ENCODE peak calls at places on chromosomes 1 and 21, in ten cellular contexts. R is IMR-90, N is kidney, G is colonic mucosa, J is left lung, H is tibial artery, D is lung, S is uterus, X is ovary, F is sigmoid colon. P is an unnamed sample.

GRCh38 chr1:26705788-26706237 is 10.0 kb downstream of the ARID1A start:
- DNase-seq in R (peak; percentile 92), N (no peak), G (no peak), J (no peak), H (no peak), D (no peak), S (no peak), X (no peak), F (no peak), P (no peak)

GRCh38 chr21:34126269-34126668 is 52.9 kb downstream of the MRPS6 start:
- DNase-seq in R (peak; percentile 53), N (no peak), G (no peak), J (no peak), H (no peak), D (no peak), S (no peak), X (no peak), F (peak; percentile 82), P (no peak)

GRCh38 chr1:32186077-32186476 is 6.6 kb downstream of the TXLNA start:
- DNase-seq in R (no peak), N (no peak), G (no peak), J (no peak), H (no peak), D (no peak), S (no peak), X (no peak), F (no peak), P (no peak)

GRCh38 chr1:64302971-64303370 is 99.5 kb downstream of the UBE2U start:
- DNase-seq in R (peak; percentile 20), N (no peak), G (no peak), J (no peak), H (no peak), D (no peak), S (no peak), X (no peak), F (no peak), P (no peak)

GRCh38 chr21:26842976-26843911 is 2.0 kb downstream of the ADAMTS1 start:
- DNase-seq in R (peak; percentile 96), N (peak; percentile 96), G (peak; percentile 91), J (peak; percentile 85), H (peak; percentile 94), D (peak; percentile 89), S (peak; percentile 95), X (peak; percentile 94), F (peak; percentile 97), P (peak; percentile 95)

GRCh38 chr1:27348861-27349783 is 7.3 kb downstream of the SYTL1 start:
- DNase-seq in R (no peak), N (peak; percentile 87), G (peak; percentile 78), J (peak; percentile 91), H (no peak), D (peak; percentile 67), S (no peak), X (no peak), F (no peak), P (no peak)

GRCh38 chr21:45032977-45033705 is 41.2 kb upstream of the ADARB1 start:
- DNase-seq in R (no peak), N (peak; percentile 91), G (no peak), J (peak; percentile 74), H (peak; percentile 54), D (no peak), S (no peak), X (no peak), F (peak; percentile 63), P (no peak)

GRCh38 chr1:201131398-201131797 is 4.4 kb upstream of the ASCL5 start:
- DNase-seq in R (no peak), N (peak; percentile 32), G (no peak), J (no peak), H (no peak), D (no peak), S (no peak), X (no peak), F (no peak), P (no peak)

DNA sequence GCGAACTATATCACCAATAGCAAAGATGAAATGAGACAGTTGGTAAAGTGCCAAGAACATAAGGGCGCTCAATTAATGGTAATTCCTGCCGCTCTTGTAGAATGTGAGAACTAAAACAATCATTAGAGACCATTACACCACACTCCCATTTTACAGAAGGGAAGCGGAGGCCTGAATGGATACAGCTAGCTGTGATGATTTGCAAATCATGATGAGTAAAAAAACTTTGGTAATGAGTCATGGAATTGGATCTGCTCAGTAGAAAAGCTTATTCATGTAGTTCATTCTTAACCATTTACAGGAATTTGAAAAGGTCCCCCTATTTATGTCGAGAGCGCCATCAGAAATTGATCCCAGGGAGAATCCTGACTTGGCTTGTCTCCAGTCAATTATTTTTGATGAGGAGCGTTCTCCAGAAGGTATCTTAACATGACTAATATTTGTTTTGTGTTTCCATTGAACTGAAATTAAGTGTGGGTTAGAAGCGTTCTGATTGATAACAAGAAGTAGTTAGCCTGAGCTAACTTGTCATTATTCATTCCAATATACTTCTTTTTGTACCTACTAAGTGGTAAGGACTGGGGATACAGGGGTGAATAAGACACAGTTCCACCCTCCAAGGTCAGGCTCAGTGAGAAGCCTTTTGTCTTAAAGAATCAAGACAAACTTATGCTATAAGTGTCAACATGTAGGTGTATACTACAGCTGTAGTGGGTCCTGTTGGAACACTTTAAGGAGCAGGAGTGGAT is 812 bp downstream of the TTC4 start:
- DNase-seq in R (peak; percentile 81), N (no peak), G (no peak), J (no peak), H (no peak), D (no peak), S (no peak), X (no peak), F (no peak), P (no peak)
- H3K27ac ChIP-seq in R (peak overlapping the region; percentile 74), N (no peak overlapping the region), G (no peak overlapping the region), J (no peak overlapping the region), H (peak overlapping the region; percentile 81), D (no peak overlapping the region), S (peak overlapping the region; percentile 82), X (no peak overlapping the region), F (peak overlapping the region; percentile 86), P (peak overlapping the region; percentile 76)

GRCh38 chr1:159897962-159898361 is 2.0 kb downstream of the CFAP45 start:
- DNase-seq in R (no peak), N (no peak), G (no peak), J (no peak), H (no peak), D (no peak), S (no peak), X (no peak), F (no peak), P (no peak)
- H3K4me1 ChIP-seq in R (peaks cover 9% of the 10 kb centered on the region), N (peaks cover 5% of the 10 kb centered on the region), G (no peaks in the 10 kb centered on the region), J (peaks cover 14% of the 10 kb centered on the region), H (peaks cover 19% of the 10 kb centered on the region), D (peaks cover 16% of the 10 kb centered on the region), S (no peaks in the 10 kb centered on the region), X (peaks cover 4% of the 10 kb centered on the region), F (peaks cover 11% of the 10 kb centered on the region), P (peaks cover 37% of the 10 kb centered on the region)

GRCh38 chr1:3472088-3472850 is 17.8 kb downstream of the ARHGEF16 start:
- DNase-seq in R (no peak), N (peak; percentile 45), G (no peak), J (peak; percentile 74), H (no peak), D (no peak), S (no peak), X (no peak), F (no peak), P (no peak)

GRCh38 chr1:3472906-3473305 is 18.4 kb downstream of the ARHGEF16 start:
- DNase-seq in R (no peak), N (peak; percentile 49), G (no peak), J (peak; percentile 70), H (no peak), D (no peak), S (no peak), X (no peak), F (no peak), P (no peak)

GRCh38 chr1:3469849-3470649 is 15.6 kb downstream of the ARHGEF16 start:
- DNase-seq in R (no peak), N (peak; percentile 67), G (no peak), J (peak; percentile 60), H (no peak), D (no peak), S (no peak), X (no peak), F (peak; percentile 50), P (no peak)

GRCh38 chr1:3470650-3471355 is 16.3 kb downstream of the ARHGEF16 start:
- DNase-seq in R (no peak), N (peak; percentile 50), G (no peak), J (peak; percentile 70), H (no peak), D (no peak), S (no peak), X (no peak), F (peak; percentile 58), P (no peak)

GRCh38 chr1:3471356-3472087 is 17.1 kb downstream of the ARHGEF16 start:
- DNase-seq in R (peak; percentile 53), N (peak; percentile 85), G (no peak), J (peak; percentile 67), H (no peak), D (no peak), S (no peak), X (no peak), F (no peak), P (peak; percentile 62)
- TF ChIP-seq CTCF in R (peak; percentile 47), N (peak; percentile 42), G (no peak), J (no peak), H (peak; percentile 10), D (no peak), S (no peak), X (no peak), F (no peak), P (peak; percentile 72)

GRCh38 chr1:8597455-8597854 is 220.0 kb downstream of the RERE start:
- DNase-seq in R (peak; percentile 70), N (no peak), G (no peak), J (no peak), H (no peak), D (no peak), S (no peak), X (no peak), F (no peak), P (no peak)

GRCh38 chr1:8599813-8600212 is 217.6 kb downstream of the RERE start:
- DNase-seq in R (no peak), N (no peak), G (peak; percentile 26), J (no peak), H (no peak), D (no peak), S (no peak), X (no peak), F (no peak), P (no peak)

GRCh38 chr1:8600336-8600735 is 217.1 kb downstream of the RERE start:
- DNase-seq in R (no peak), N (no peak), G (no peak), J (no peak), H (no peak), D (no peak), S (no peak), X (no peak), F (no peak), P (no peak)

GRCh38 chr1:8598783-8599182 is 218.7 kb downstream of the RERE start:
- DNase-seq in R (peak; percentile 35), N (peak; percentile 74), G (no peak), J (no peak), H (no peak), D (no peak), S (no peak), X (peak; percentile 33), F (no peak), P (no peak)

DNA sequence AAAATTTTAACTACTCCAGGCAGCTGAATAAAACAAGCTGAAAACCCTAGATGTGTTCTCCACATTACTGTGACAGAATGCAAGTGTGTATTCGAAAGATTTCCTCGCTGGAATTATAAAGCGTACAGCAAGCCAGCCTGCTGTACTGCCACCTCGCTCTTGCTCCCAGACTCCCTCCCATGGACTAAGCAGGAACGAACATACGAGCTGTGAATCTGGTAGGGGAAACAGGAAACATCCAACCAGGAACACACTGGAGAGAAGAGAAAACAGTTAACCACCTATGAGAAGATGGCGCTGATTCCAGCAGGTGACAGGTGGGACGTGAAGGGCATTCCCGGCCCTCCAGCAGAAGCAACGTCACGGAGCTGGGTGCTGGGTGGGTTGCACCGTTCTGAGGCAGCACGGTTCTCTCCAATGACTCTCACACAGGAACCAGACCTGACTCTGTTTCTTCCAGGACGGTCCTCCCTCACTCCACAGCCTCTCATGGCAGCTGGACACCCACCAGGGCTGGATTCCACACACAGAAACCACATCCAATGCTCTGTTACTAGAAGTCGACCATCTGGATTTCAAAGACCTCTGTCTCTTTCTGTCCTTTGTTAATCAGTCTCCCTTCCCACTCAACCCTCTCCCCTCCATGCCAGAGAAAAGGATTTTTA is 219.2 kb downstream of the RERE start:
- DNase-seq in R (peak; percentile 78), N (peak; percentile 60), G (peak; percentile 48), J (no peak), H (peak; percentile 36), D (no peak), S (peak; percentile 47), X (peak; percentile 61), F (peak; percentile 75), P (peak; percentile 24)
- H3K27ac ChIP-seq in R (peak overlapping the region; percentile 53), N (no peak overlapping the region), G (peak overlapping the region; percentile 50), J (peak overlapping the region; percentile 33), H (peak overlapping the region; percentile 63), D (peak overlapping the region; percentile 90), S (peak overlapping the region; percentile 76), X (peak overlapping the region; percentile 22), F (peak overlapping the region; percentile 64), P (peak overlapping the region; percentile 64)